ENCODE peak calls at places on chromosomes 1 and 21, in ten cellular contexts. One of them, this sample, is unnamed.

GRCh38 chr21:34800797-34801518 is 132.2 kb downstream of the CLIC6 start:
- ATAC-seq in SK-N-SH treated with all-trans-retinoic acid at 6 μM for 48 hours: no peak
- ATAC-seq in stimulated activated effector memory CD8-positive, alpha-beta T cell treated with anti-CD3 and anti-CD28 coated beads, Interleukin-12 subunit alpha, Interleukin-12 subunit beta, amount 100 ng/mL, for 72 hours: peak; percentile 99
- ATAC-seq in stimulated activated naive B cell treated with anti-CD40 and anti-IgM and Interleukin-4, amounts not matched to agents 10 μg/mL and 1 μg/mL and 100 μg/mL, for 72 hours: no peak
- ATAC-seq in activated CD8-positive, alpha-beta T cell treated with anti-CD3 and anti-CD28 coated beads for 36 hours: peak; percentile 50
- ATAC-seq in HepG2: peak; percentile 73
- ATAC-seq in mucosa of descending colon: peak; percentile 76
- ATAC-seq in activated naive CD4-positive, alpha-beta T cell treated with anti-CD3 and anti-CD28 coated beads, Interleukin-2, amount 50 U/mL, for 72 hours: no peak
- ATAC-seq in activated CD8-positive, alpha-beta memory T cell treated with anti-CD3 and anti-CD28 coated beads, Interleukin-2, amount 10 ng/mL, durations not matched to agents 7 days and 5 days: no peak
- ATAC-seq in WTC11: no peak
- ATAC-seq in this sample: no peak

GRCh38 chr1:154441241-154441888 is 36.2 kb downstream of the IL6R start:
- ATAC-seq in stimulated activated naive B cell treated with anti-CD40 and anti-IgM and Interleukin-4, amounts not matched to agents 10 μg/mL and 1 μg/mL and 100 μg/mL, for 72 hours: no peak
- ATAC-seq in mucosa of descending colon: no peak
- ATAC-seq in HepG2: no peak
- ATAC-seq in activated CD8-positive, alpha-beta memory T cell treated with anti-CD3 and anti-CD28 coated beads, Interleukin-2, amount 10 ng/mL, durations not matched to agents 7 days and 5 days: no peak
- ATAC-seq in activated CD8-positive, alpha-beta T cell treated with anti-CD3 and anti-CD28 coated beads for 36 hours: no peak
- ATAC-seq in SK-N-SH treated with all-trans-retinoic acid at 6 μM for 48 hours: peak; percentile 5
- ATAC-seq in stimulated activated effector memory CD8-positive, alpha-beta T cell treated with anti-CD3 and anti-CD28 coated beads, Interleukin-12 subunit alpha, Interleukin-12 subunit beta, amount 100 ng/mL, for 72 hours: no peak
- ATAC-seq in activated naive CD4-positive, alpha-beta T cell treated with anti-CD3 and anti-CD28 coated beads, Interleukin-2, amount 50 U/mL, for 72 hours: no peak
- ATAC-seq in WTC11: no peak
- ATAC-seq in this sample: no peak

GRCh38 chr1:55694297-55694696 is 479.1 kb upstream of the USP24 start:
- ATAC-seq in stimulated activated naive B cell treated with anti-CD40 and anti-IgM and Interleukin-4, amounts not matched to agents 10 μg/mL and 1 μg/mL and 100 μg/mL, for 72 hours: no peak
- ATAC-seq in HepG2: no peak
- ATAC-seq in activated CD8-positive, alpha-beta memory T cell treated with anti-CD3 and anti-CD28 coated beads, Interleukin-2, amount 10 ng/mL, durations not matched to agents 7 days and 5 days: no peak
- ATAC-seq in activated naive CD4-positive, alpha-beta T cell treated with anti-CD3 and anti-CD28 coated beads, Interleukin-2, amount 50 U/mL, for 72 hours: no peak
- ATAC-seq in mucosa of descending colon: no peak
- ATAC-seq in SK-N-SH treated with all-trans-retinoic acid at 6 μM for 48 hours: peak; percentile 79
- ATAC-seq in WTC11: no peak
- ATAC-seq in stimulated activated effector memory CD8-positive, alpha-beta T cell treated with anti-CD3 and anti-CD28 coated beads, Interleukin-12 subunit alpha, Interleukin-12 subunit beta, amount 100 ng/mL, for 72 hours: no peak
- ATAC-seq in activated CD8-positive, alpha-beta T cell treated with anti-CD3 and anti-CD28 coated beads for 36 hours: no peak
- ATAC-seq in this sample: no peak

GRCh38 chr21:39612233-39613028 is at the start of gene B3GALT5:
- ATAC-seq in mucosa of descending colon: peak; percentile 54
- ATAC-seq in activated CD8-positive, alpha-beta T cell treated with anti-CD3 and anti-CD28 coated beads for 36 hours: no peak
- ATAC-seq in stimulated activated effector memory CD8-positive, alpha-beta T cell treated with anti-CD3 and anti-CD28 coated beads, Interleukin-12 subunit alpha, Interleukin-12 subunit beta, amount 100 ng/mL, for 72 hours: no peak
- ATAC-seq in HepG2: no peak
- ATAC-seq in WTC11: peak; percentile 86
- ATAC-seq in activated CD8-positive, alpha-beta memory T cell treated with anti-CD3 and anti-CD28 coated beads, Interleukin-2, amount 10 ng/mL, durations not matched to agents 7 days and 5 days: no peak
- ATAC-seq in SK-N-SH treated with all-trans-retinoic acid at 6 μM for 48 hours: peak; percentile 87
- ATAC-seq in activated naive CD4-positive, alpha-beta T cell treated with anti-CD3 and anti-CD28 coated beads, Interleukin-2, amount 50 U/mL, for 72 hours: no peak
- ATAC-seq in stimulated activated naive B cell treated with anti-CD40 and anti-IgM and Interleukin-4, amounts not matched to agents 10 μg/mL and 1 μg/mL and 100 μg/mL, for 72 hours: no peak
- ATAC-seq in this sample: no peak

GRCh38 chr1:9503001-9503675 is 36.1 kb upstream of the SLC25A33 start:
- ATAC-seq in mucosa of descending colon: no peak
- ATAC-seq in stimulated activated naive B cell treated with anti-CD40 and anti-IgM and Interleukin-4, amounts not matched to agents 10 μg/mL and 1 μg/mL and 100 μg/mL, for 72 hours: no peak
- ATAC-seq in WTC11: no peak
- ATAC-seq in activated CD8-positive, alpha-beta memory T cell treated with anti-CD3 and anti-CD28 coated beads, Interleukin-2, amount 10 ng/mL, durations not matched to agents 7 days and 5 days: no peak
- ATAC-seq in HepG2: peak; percentile 52
- ATAC-seq in activated CD8-positive, alpha-beta T cell treated with anti-CD3 and anti-CD28 coated beads for 36 hours: no peak
- ATAC-seq in SK-N-SH treated with all-trans-retinoic acid at 6 μM for 48 hours: no peak
- ATAC-seq in stimulated activated effector memory CD8-positive, alpha-beta T cell treated with anti-CD3 and anti-CD28 coated beads, Interleukin-12 subunit alpha, Interleukin-12 subunit beta, amount 100 ng/mL, for 72 hours: no peak
- ATAC-seq in activated naive CD4-positive, alpha-beta T cell treated with anti-CD3 and anti-CD28 coated beads, Interleukin-2, amount 50 U/mL, for 72 hours: no peak
- ATAC-seq in this sample: no peak

GRCh38 chr1:67619080-67619479 is 65.9 kb upstream of the GADD45A start:
- ATAC-seq in HepG2: no peak
- ATAC-seq in activated CD8-positive, alpha-beta T cell treated with anti-CD3 and anti-CD28 coated beads for 36 hours: no peak
- ATAC-seq in stimulated activated naive B cell treated with anti-CD40 and anti-IgM and Interleukin-4, amounts not matched to agents 10 μg/mL and 1 μg/mL and 100 μg/mL, for 72 hours: no peak
- ATAC-seq in activated naive CD4-positive, alpha-beta T cell treated with anti-CD3 and anti-CD28 coated beads, Interleukin-2, amount 50 U/mL, for 72 hours: no peak
- ATAC-seq in activated CD8-positive, alpha-beta memory T cell treated with anti-CD3 and anti-CD28 coated beads, Interleukin-2, amount 10 ng/mL, durations not matched to agents 7 days and 5 days: no peak
- ATAC-seq in mucosa of descending colon: no peak
- ATAC-seq in WTC11: no peak
- ATAC-seq in stimulated activated effector memory CD8-positive, alpha-beta T cell treated with anti-CD3 and anti-CD28 coated beads, Interleukin-12 subunit alpha, Interleukin-12 subunit beta, amount 100 ng/mL, for 72 hours: no peak
- ATAC-seq in SK-N-SH treated with all-trans-retinoic acid at 6 μM for 48 hours: no peak
- ATAC-seq in this sample: no peak

GRCh38 chr1:59052194-59052593 is 244.7 kb upstream of the FGGY start:
- ATAC-seq in SK-N-SH treated with all-trans-retinoic acid at 6 μM for 48 hours: no peak
- ATAC-seq in HepG2: peak; percentile 99
- ATAC-seq in mucosa of descending colon: no peak
- ATAC-seq in stimulated activated effector memory CD8-positive, alpha-beta T cell treated with anti-CD3 and anti-CD28 coated beads, Interleukin-12 subunit alpha, Interleukin-12 subunit beta, amount 100 ng/mL, for 72 hours: no peak
- ATAC-seq in activated CD8-positive, alpha-beta T cell treated with anti-CD3 and anti-CD28 coated beads for 36 hours: peak; percentile 24
- ATAC-seq in WTC11: no peak
- ATAC-seq in activated naive CD4-positive, alpha-beta T cell treated with anti-CD3 and anti-CD28 coated beads, Interleukin-2, amount 50 U/mL, for 72 hours: peak; percentile 16
- ATAC-seq in activated CD8-positive, alpha-beta memory T cell treated with anti-CD3 and anti-CD28 coated beads, Interleukin-2, amount 10 ng/mL, durations not matched to agents 7 days and 5 days: no peak
- ATAC-seq in stimulated activated naive B cell treated with anti-CD40 and anti-IgM and Interleukin-4, amounts not matched to agents 10 μg/mL and 1 μg/mL and 100 μg/mL, for 72 hours: no peak
- ATAC-seq in this sample: no peak

GRCh38 chr1:53878492-53879105 is 11.0 kb downstream of the YIPF1 start:
- ATAC-seq in SK-N-SH treated with all-trans-retinoic acid at 6 μM for 48 hours: peak; percentile 54
- ATAC-seq in stimulated activated naive B cell treated with anti-CD40 and anti-IgM and Interleukin-4, amounts not matched to agents 10 μg/mL and 1 μg/mL and 100 μg/mL, for 72 hours: no peak
- ATAC-seq in mucosa of descending colon: no peak
- ATAC-seq in activated CD8-positive, alpha-beta T cell treated with anti-CD3 and anti-CD28 coated beads for 36 hours: no peak
- ATAC-seq in stimulated activated effector memory CD8-positive, alpha-beta T cell treated with anti-CD3 and anti-CD28 coated beads, Interleukin-12 subunit alpha, Interleukin-12 subunit beta, amount 100 ng/mL, for 72 hours: no peak
- ATAC-seq in WTC11: no peak
- ATAC-seq in HepG2: no peak
- ATAC-seq in activated naive CD4-positive, alpha-beta T cell treated with anti-CD3 and anti-CD28 coated beads, Interleukin-2, amount 50 U/mL, for 72 hours: no peak
- ATAC-seq in activated CD8-positive, alpha-beta memory T cell treated with anti-CD3 and anti-CD28 coated beads, Interleukin-2, amount 10 ng/mL, durations not matched to agents 7 days and 5 days: no peak
- ATAC-seq in this sample: no peak

GRCh38 chr1:51491166-51491981 is 27.7 kb downstream of the EPS15 start:
- ATAC-seq in SK-N-SH treated with all-trans-retinoic acid at 6 μM for 48 hours: no peak
- ATAC-seq in stimulated activated naive B cell treated with anti-CD40 and anti-IgM and Interleukin-4, amounts not matched to agents 10 μg/mL and 1 μg/mL and 100 μg/mL, for 72 hours: peak; percentile 70
- ATAC-seq in HepG2: no peak
- ATAC-seq in stimulated activated effector memory CD8-positive, alpha-beta T cell treated with anti-CD3 and anti-CD28 coated beads, Interleukin-12 subunit alpha, Interleukin-12 subunit beta, amount 100 ng/mL, for 72 hours: peak; percentile 78
- ATAC-seq in activated CD8-positive, alpha-beta T cell treated with anti-CD3 and anti-CD28 coated beads for 36 hours: no peak
- ATAC-seq in activated naive CD4-positive, alpha-beta T cell treated with anti-CD3 and anti-CD28 coated beads, Interleukin-2, amount 50 U/mL, for 72 hours: no peak
- ATAC-seq in activated CD8-positive, alpha-beta memory T cell treated with anti-CD3 and anti-CD28 coated beads, Interleukin-2, amount 10 ng/mL, durations not matched to agents 7 days and 5 days: peak; percentile 33
- ATAC-seq in WTC11: no peak
- ATAC-seq in mucosa of descending colon: peak; percentile 92
- ATAC-seq in this sample: no peak

GRCh38 chr1:95111014-95111413 is 6.1 kb upstream of the TLCD4 start:
- ATAC-seq in HepG2: no peak
- ATAC-seq in activated CD8-positive, alpha-beta T cell treated with anti-CD3 and anti-CD28 coated beads for 36 hours: no peak
- ATAC-seq in mucosa of descending colon: no peak
- ATAC-seq in stimulated activated effector memory CD8-positive, alpha-beta T cell treated with anti-CD3 and anti-CD28 coated beads, Interleukin-12 subunit alpha, Interleukin-12 subunit beta, amount 100 ng/mL, for 72 hours: no peak
- ATAC-seq in stimulated activated naive B cell treated with anti-CD40 and anti-IgM and Interleukin-4, amounts not matched to agents 10 μg/mL and 1 μg/mL and 100 μg/mL, for 72 hours: no peak
- ATAC-seq in activated CD8-positive, alpha-beta memory T cell treated with anti-CD3 and anti-CD28 coated beads, Interleukin-2, amount 10 ng/mL, durations not matched to agents 7 days and 5 days: no peak
- ATAC-seq in WTC11: no peak
- ATAC-seq in activated naive CD4-positive, alpha-beta T cell treated with anti-CD3 and anti-CD28 coated beads, Interleukin-2, amount 50 U/mL, for 72 hours: no peak
- ATAC-seq in SK-N-SH treated with all-trans-retinoic acid at 6 μM for 48 hours: no peak
- ATAC-seq in this sample: no peak

GRCh38 chr21:44439211-44439600 is 16.1 kb upstream of the LRRC3 start:
- ATAC-seq in stimulated activated naive B cell treated with anti-CD40 and anti-IgM and Interleukin-4, amounts not matched to agents 10 μg/mL and 1 μg/mL and 100 μg/mL, for 72 hours: no peak
- ATAC-seq in SK-N-SH treated with all-trans-retinoic acid at 6 μM for 48 hours: no peak
- ATAC-seq in HepG2: no peak
- ATAC-seq in activated CD8-positive, alpha-beta memory T cell treated with anti-CD3 and anti-CD28 coated beads, Interleukin-2, amount 10 ng/mL, durations not matched to agents 7 days and 5 days: no peak
- ATAC-seq in mucosa of descending colon: no peak
- ATAC-seq in stimulated activated effector memory CD8-positive, alpha-beta T cell treated with anti-CD3 and anti-CD28 coated beads, Interleukin-12 subunit alpha, Interleukin-12 subunit beta, amount 100 ng/mL, for 72 hours: no peak
- ATAC-seq in activated naive CD4-positive, alpha-beta T cell treated with anti-CD3 and anti-CD28 coated beads, Interleukin-2, amount 50 U/mL, for 72 hours: no peak
- ATAC-seq in activated CD8-positive, alpha-beta T cell treated with anti-CD3 and anti-CD28 coated beads for 36 hours: no peak
- ATAC-seq in WTC11: no peak
- ATAC-seq in this sample: no peak

GRCh38 chr1:57238408-57238807 is 185.5 kb downstream of the DAB1 start:
- ATAC-seq in activated CD8-positive, alpha-beta T cell treated with anti-CD3 and anti-CD28 coated beads for 36 hours: no peak
- ATAC-seq in stimulated activated naive B cell treated with anti-CD40 and anti-IgM and Interleukin-4, amounts not matched to agents 10 μg/mL and 1 μg/mL and 100 μg/mL, for 72 hours: no peak
- ATAC-seq in HepG2: no peak
- ATAC-seq in mucosa of descending colon: no peak
- ATAC-seq in activated naive CD4-positive, alpha-beta T cell treated with anti-CD3 and anti-CD28 coated beads, Interleukin-2, amount 50 U/mL, for 72 hours: no peak
- ATAC-seq in activated CD8-positive, alpha-beta memory T cell treated with anti-CD3 and anti-CD28 coated beads, Interleukin-2, amount 10 ng/mL, durations not matched to agents 7 days and 5 days: no peak
- ATAC-seq in stimulated activated effector memory CD8-positive, alpha-beta T cell treated with anti-CD3 and anti-CD28 coated beads, Interleukin-12 subunit alpha, Interleukin-12 subunit beta, amount 100 ng/mL, for 72 hours: no peak
- ATAC-seq in WTC11: no peak
- ATAC-seq in SK-N-SH treated with all-trans-retinoic acid at 6 μM for 48 hours: no peak
- ATAC-seq in this sample: no peak